ENCODE peak calls at places on chromosomes 4 and X, in seven cellular contexts. I is transverse colon, Y is uterus, G is fibroblast of mammary gland, O is psoas muscle, F is heart right ventricle, D is Peyer's patch. M is an unnamed sample.

GRCh38 chr4:161186750-161187149 is 977.0 kb downstream of the FSTL5 start:
- DNase-seq in I (no peak), Y (no peak), G (no peak), O (no peak), F (no peak), D (no peak), M (no peak)

GRCh38 chr4:20625460-20625859 is 74.8 kb upstream of the PACRGL start:
- DNase-seq in I (peak), Y (no peak), G (no peak), O (no peak), F (peak), D (no peak), M (no peak)

GRCh38 chr4:17027495-17027894 is 129.1 kb upstream of the LDB2 start:
- DNase-seq in I (no peak), Y (no peak), G (peak), O (no peak), F (no peak), D (no peak), M (no peak)

GRCh38 chr4:74451214-74451661 is 6.3 kb downstream of the AREG start:
- DNase-seq in I (no peak), Y (no peak), G (peak), O (no peak), F (no peak), D (no peak), M (no peak)

GRCh38 chrX:9614016-9614415 is 149.2 kb downstream of the TBL1X start:
- DNase-seq in I (no peak), Y (no peak), G (peak), O (no peak), F (no peak), D (no peak), M (no peak)

GRCh38 chr4:4693258-4693657 is 151.4 kb upstream of the STX18 start:
- DNase-seq in I (no peak), Y (no peak), G (peak), O (no peak), F (no peak), D (no peak), M (no peak)

GRCh38 chrX:15471016-15471415 is 22.1 kb downstream of the PIR start:
- DNase-seq in I (peak), Y (peak), G (peak), O (peak), F (peak), D (peak), M (peak)

GRCh38 chr4:124334119-124334518 is 378.4 kb downstream of the ANKRD50 start:
- DNase-seq in I (no peak), Y (no peak), G (peak), O (no peak), F (peak), D (no peak), M (no peak)

GRCh38 chr4:114386637-114387233 is 211.9 kb upstream of the UGT8 start:
- DNase-seq in I (no peak), Y (no peak), G (peak), O (no peak), F (no peak), D (no peak), M (no peak)

GRCh38 chrX:68942141-68942540 is 113.3 kb downstream of the EFNB1 start:
- DNase-seq in I (peak), Y (no peak), G (no peak), O (no peak), F (no peak), D (no peak), M (peak)

GRCh38 chrX:137342969-137343368 is 223.0 kb upstream of the ZIC3 start:
- DNase-seq in I (no peak), Y (no peak), G (no peak), O (no peak), F (no peak), D (no peak), M (no peak)

GRCh38 chr4:41069268-41069667 is 145.1 kb downstream of the APBB2 start:
- DNase-seq in I (no peak), Y (no peak), G (peak), O (no peak), F (no peak), D (no peak), M (no peak)

GRCh38 chr4:82044141-82044993 is 329.4 kb downstream of the HNRNPD start:
- DNase-seq in I (peak), Y (peak), G (peak), O (peak), F (peak), D (no peak), M (peak)

GRCh38 chrX:133921764-133922389 is 63.5 kb downstream of the GPC3 start:
- DNase-seq in I (peak), Y (no peak), G (peak), O (peak), F (peak), D (no peak), M (peak)

GRCh38 chrX:43881410-43882293 is 598 bp downstream of the MAOB start:
- DNase-seq in I (peak), Y (peak), G (peak), O (peak), F (no peak), D (no peak), M (no peak)

GRCh38 chr4:2936773-2937145 is 26.4 kb downstream of the NOP14 start:
- DNase-seq in I (no peak), Y (peak), G (peak), O (peak), F (no peak), D (no peak), M (no peak)

GRCh38 chr4:41213563-41214157 is 682 bp downstream of the APBB2 start:
- DNase-seq in I (peak), Y (peak), G (no peak), O (peak), F (peak), D (no peak), M (no peak)

GRCh38 chr4:168796362-168797106 is 213.5 kb downstream of the CBR4 start:
- DNase-seq in I (no peak), Y (no peak), G (peak), O (no peak), F (no peak), D (no peak), M (peak)

GRCh38 chrX:16451331-16451730 is 198.6 kb upstream of the S100G start:
- DNase-seq in I (no peak), Y (no peak), G (peak), O (no peak), F (no peak), D (no peak), M (no peak)

GRCh38 chr4:13299343-13299742 is 184.8 kb downstream of the RAB28 start:
- DNase-seq in I (no peak), Y (no peak), G (no peak), O (no peak), F (no peak), D (no peak), M (no peak)

GRCh38 chrX:149638860-149639259 is 7.3 kb upstream of the TMEM185A start:
- DNase-seq in I (no peak), Y (no peak), G (no peak), O (no peak), F (no peak), D (no peak), M (no peak)

DNA sequence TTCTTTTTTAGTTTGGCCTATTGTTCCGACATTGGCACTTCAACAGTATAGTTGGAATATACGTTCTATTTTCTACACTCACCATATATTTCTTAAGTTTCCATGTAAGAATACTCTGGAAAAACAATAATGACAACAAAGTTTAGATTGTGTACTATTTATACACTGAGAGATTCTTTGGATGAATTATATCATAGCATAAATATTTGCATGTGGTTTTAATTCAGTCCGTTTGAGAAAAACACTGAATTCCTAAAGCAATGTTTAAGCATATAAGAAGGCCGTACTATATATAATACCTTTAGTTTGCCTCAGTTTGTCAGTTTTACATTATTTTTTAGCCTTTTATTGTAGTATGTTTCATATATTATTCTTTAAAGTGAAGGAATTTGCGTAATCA is 82.5 kb downstream of the RAP1GDS1 start:
- DNase-seq in I (no peak), Y (no peak), G (no peak), O (no peak), F (no peak), D (no peak), M (no peak)
- TF ChIP-seq CTCF in I (no peak), Y (no peak), G (no peak), O (no peak), F (no peak), D (no peak), M (no peak)

GRCh38 chrX:103628386-103629290 is at the start of gene TCEAL1:
- DNase-seq in I (peak), Y (peak), G (peak), O (peak), F (peak), D (peak), M (peak)

GRCh38 chrX:103629295-103630170 is 758 bp downstream of the TCEAL1 start:
- DNase-seq in I (peak), Y (peak), G (peak), O (peak), F (peak), D (peak), M (peak)

GRCh38 chrX:103626855-103627254 is 1.9 kb upstream of the TCEAL1 start:
- DNase-seq in I (no peak), Y (no peak), G (peak), O (no peak), F (no peak), D (no peak), M (no peak)

GRCh38 chrX:103630171-103630511 is 1.4 kb downstream of the TCEAL1 start:
- DNase-seq in I (no peak), Y (no peak), G (no peak), O (no peak), F (no peak), D (no peak), M (no peak)

DNA sequence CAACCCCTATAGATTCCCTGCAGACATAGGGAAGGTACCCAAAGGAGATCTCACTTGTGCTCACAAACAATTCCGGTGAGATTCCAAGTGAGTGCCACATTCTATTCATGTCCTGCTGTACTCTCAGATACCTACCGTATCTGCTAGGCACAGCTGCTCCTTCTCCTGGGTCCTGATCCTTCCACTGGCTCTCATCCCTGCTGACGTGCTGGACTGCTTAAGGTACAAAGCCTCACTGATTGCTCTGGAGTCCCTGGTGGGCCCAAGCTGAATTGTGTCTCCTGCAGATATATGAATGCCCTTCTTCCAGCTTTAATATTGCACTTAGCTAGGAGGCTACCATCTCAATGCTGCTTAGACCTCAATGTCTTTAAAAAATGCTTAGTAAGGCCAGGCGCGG is 2.4 kb downstream of the TCEAL1 start:
- DNase-seq in I (no peak), Y (peak), G (no peak), O (no peak), F (no peak), D (no peak), M (no peak)
- H3K4me3 ChIP-seq in I (no peak), Y (peak), G (no peak), O (no peak), F (no peak), D (no peak), M (no peak)

GRCh38 chr4:121898150-121898549 is 27.9 kb upstream of the BBS7 start:
- DNase-seq in I (peak), Y (no peak), G (no peak), O (no peak), F (no peak), D (no peak), M (no peak)
- TF ChIP-seq CTCF in I (no peak), Y (no peak), G (no peak), O (no peak), F (no peak), D (no peak), M (no peak)

GRCh38 chr4:53196195-53196641 is 169.6 kb downstream of the SCFD2 start:
- DNase-seq in I (no peak), Y (no peak), G (peak), O (no peak), F (no peak), D (no peak), M (no peak)
- H3K4me3 ChIP-seq in I (no peak), Y (no peak), G (no peak), O (no peak), F (no peak), D (no peak), M (no peak)

GRCh38 chrX:111445485-111445884 is 33.5 kb upstream of the DCX start:
- DNase-seq in I (no peak), Y (no peak), G (peak), O (no peak), F (no peak), D (no peak), M (no peak)
- TF ChIP-seq CTCF in I (peak), Y (peak), G (peak), O (peak), F (peak), D (no peak), M (no peak)

GRCh38 chr4:182085051-182085480 is 158.1 kb upstream of the TENM3 start:
- DNase-seq in I (no peak), Y (no peak), G (no peak), O (no peak), F (no peak), D (no peak), M (no peak)
- H3K4me3 ChIP-seq in I (no peak), Y (no peak), G (no peak), O (no peak), F (no peak), D (no peak), M (no peak)